ENCODE peak calls at places on chromosomes 2 and 18, in four cellular contexts. S, I, A and U are unnamed samples.

GRCh38 chr2:173493874-173494273 is 139.2 kb downstream of the CDCA7 start:
- DNase-seq in S (no peak), I (no peak), A (no peak), U (no peak)

GRCh38 chr18:2417861-2418610 is 153.3 kb downstream of the METTL4 start:
- DNase-seq in S (no peak), I (no peak), A (no peak), U (no peak)

GRCh38 chr18:36309436-36310391 is 12.2 kb downstream of the FHOD3 start:
- DNase-seq in S (no peak), I (peak; percentile 68), A (peak; percentile 92), U (peak; percentile 87)

GRCh38 chr18:7844017-7844416 is 276.9 kb downstream of the PTPRM start:
- DNase-seq in S (no peak), I (no peak), A (no peak), U (no peak)

GRCh38 chr2:9256570-9257043 is 50.0 kb downstream of the ASAP2 start:
- DNase-seq in S (no peak), I (no peak), A (no peak), U (no peak)

GRCh38 chr2:31414601-31415241 is at the start of gene XDH:
- DNase-seq in S (no peak), I (no peak), A (peak; percentile 61), U (no peak)

GRCh38 chr2:8571792-8572499 is 109.9 kb upstream of the ID2 start:
- DNase-seq in S (no peak), I (no peak), A (no peak), U (no peak)

GRCh38 chr18:68177807-68178702 is 536.9 kb downstream of the TMX3 start:
- DNase-seq in S (no peak), I (no peak), A (peak; percentile 45), U (no peak)

GRCh38 chr2:220188031-220188430 is 560.6 kb downstream of the SLC4A3 start:
- DNase-seq in S (no peak), I (no peak), A (no peak), U (no peak)

GRCh38 chr2:222518570-222519381 is 94.4 kb downstream of the SGPP2 start:
- DNase-seq in S (no peak), I (no peak), A (peak; percentile 64), U (no peak)

GRCh38 chr2:175187378-175187777 is 5.9 kb upstream of the ATP5MC3 start:
- DNase-seq in S (no peak), I (no peak), A (no peak), U (no peak)

GRCh38 chr2:234905547-234906260 is 46.1 kb upstream of the SH3BP4 start:
- DNase-seq in S (no peak), I (no peak), A (no peak), U (no peak)

GRCh38 chr2:157124731-157125130 is 132.8 kb upstream of the GALNT5 start:
- DNase-seq in S (no peak), I (no peak), A (no peak), U (no peak)

GRCh38 chr2:112623913-112624777 is 21.6 kb upstream of the SLC20A1 start:
- DNase-seq in S (no peak), I (peak; percentile 50), A (peak; percentile 85), U (no peak)

GRCh38 chr18:21678897-21679296 is 25.7 kb downstream of the ABHD3 start:
- DNase-seq in S (no peak), I (no peak), A (no peak), U (no peak)

GRCh38 chr2:142037744-142038143 is 93.1 kb downstream of the LRP1B start:
- DNase-seq in S (no peak), I (no peak), A (no peak), U (no peak)

GRCh38 chr18:36835927-36836326 is 7.0 kb downstream of the KIAA1328 start:
- DNase-seq in S (no peak), I (no peak), A (no peak), U (no peak)

GRCh38 chr18:75775121-75775520 is 347.6 kb upstream of the SMIM21 start:
- DNase-seq in S (no peak), I (no peak), A (no peak), U (no peak)

GRCh38 chr18:33440011-33440383 is 524 bp downstream of the CCDC178 start:
- DNase-seq in S (no peak), I (peak; percentile 61), A (no peak), U (no peak)

GRCh38 chr2:104863229-104863584 is 9.3 kb downstream of the POU3F3 start:
- DNase-seq in S (no peak), I (no peak), A (no peak), U (no peak)

GRCh38 chr2:188693111-188693510 is 281.1 kb upstream of the COL3A1 start:
- DNase-seq in S (peak; percentile 59), I (peak; percentile 22), A (peak; percentile 60), U (no peak)

GRCh38 chr2:144132357-144132756 is 387.6 kb downstream of the ZEB2 start:
- DNase-seq in S (no peak), I (no peak), A (no peak), U (no peak)

GRCh38 chr2:29120846-29121245 is 5.6 kb downstream of the CLIP4 start:
- DNase-seq in S (no peak), I (no peak), A (no peak), U (no peak)

GRCh38 chr2:1480671-1481076 is 67.4 kb downstream of the TPO start:
- DNase-seq in S (peak; percentile 49), I (no peak), A (no peak), U (peak; percentile 11)

GRCh38 chr2:71798266-71799012 is 345.1 kb downstream of the DYSF start:
- DNase-seq in S (peak; percentile 72), I (no peak), A (no peak), U (peak; percentile 35)

GRCh38 chr2:205633994-205634393 is 48.3 kb upstream of the NRP2 start:
- DNase-seq in S (no peak), I (no peak), A (no peak), U (no peak)

GRCh38 chr2:174611851-174612250 is 14.2 kb upstream of the WIPF1 start:
- DNase-seq in S (no peak), I (no peak), A (no peak), U (no peak)

GRCh38 chr18:48921305-48922202 is 29.2 kb downstream of the SMAD7 start:
- DNase-seq in S (no peak), I (no peak), A (no peak), U (no peak)
- H3K4me1 ChIP-seq in S (peaks cover 80% of the 10 kb centered on the region), I (peaks cover 33% of the 10 kb centered on the region), A (no peaks in the 10 kb centered on the region), U (peaks cover 43% of the 10 kb centered on the region)

GRCh38 chr18:78892201-78892600 is 87.4 kb upstream of the SALL3 start:
- DNase-seq in S (no peak), I (no peak), A (no peak), U (no peak)
- H3K9me3 ChIP-seq in S (peaks cover 38% of the 10 kb centered on the region), I (peaks cover 18% of the 10 kb centered on the region), A (peaks cover 6% of the 10 kb centered on the region), U (peaks cover 10% of the 10 kb centered on the region)

DNA sequence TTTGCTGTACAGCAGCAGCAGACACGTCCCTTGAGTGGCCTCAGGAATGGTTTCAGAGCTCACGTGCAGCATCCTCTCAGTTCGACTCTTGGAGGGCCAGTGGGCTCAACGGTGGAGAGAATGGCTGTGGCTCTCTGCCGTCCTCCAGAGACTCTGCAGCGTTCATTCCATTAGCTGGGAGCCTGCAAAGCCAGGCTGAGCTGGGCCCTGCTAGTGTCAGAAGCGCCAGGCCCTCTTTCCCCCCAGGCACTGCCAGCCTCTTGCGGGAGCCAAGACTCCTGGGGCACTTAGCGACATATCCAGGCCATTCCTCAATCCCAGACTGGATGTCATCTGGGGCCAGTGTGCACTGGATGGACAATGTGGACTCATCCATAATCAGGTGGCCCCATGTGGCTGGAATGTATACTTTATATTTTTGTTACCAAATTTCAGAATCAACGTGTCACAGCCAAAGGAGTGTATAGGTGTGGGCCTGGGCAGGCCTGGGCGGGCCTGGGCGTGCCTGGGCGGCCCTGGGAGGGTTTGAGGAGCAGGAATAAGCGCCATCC is 125.1 kb upstream of the EPAS1 start:
- DNase-seq in S (peak; percentile 47), I (no peak), A (peak; percentile 75), U (no peak)
- TF ChIP-seq CTCF in S (no peak), I (no peak), A (peak; percentile 33), U (no peak)

GRCh38 chr2:159617080-159617479 is 732 bp upstream of the BAZ2B start:
- DNase-seq in S (no peak), I (no peak), A (no peak), U (no peak)

GRCh38 chr2:159613515-159614336 is 2.6 kb downstream of the BAZ2B start:
- DNase-seq in S (no peak), I (no peak), A (no peak), U (no peak)

GRCh38 chr2:159614534-159615186 is 1.7 kb downstream of the BAZ2B start:
- DNase-seq in S (no peak), I (no peak), A (no peak), U (no peak)

GRCh38 chr2:159615936-159616733 is at the start of gene BAZ2B:
- DNase-seq in S (no peak), I (no peak), A (peak; percentile 12), U (peak; percentile 53)

GRCh38 chr2:159615187-159615935 is 987 bp downstream of the BAZ2B start:
- DNase-seq in S (peak; percentile 93), I (peak; percentile 95), A (peak; percentile 75), U (peak; percentile 96)
- H3K4me1 ChIP-seq in S (peaks cover 43% of the 10 kb centered on the region), I (peaks cover 30% of the 10 kb centered on the region), A (peaks cover 19% of the 10 kb centered on the region), U (peaks cover 7% of the 10 kb centered on the region)